ENCODE peak calls at places on chromosomes 1 and 21, in five cellular contexts. P is upper lobe of left lung, Y is Peyer's patch, C is heart left ventricle, U is mesothelial cell of epicardium. K is an unnamed sample.

GRCh38 chr1:19737413-19737812 is 62.3 kb downstream of the TMCO4 start:
- DNase-seq in P (no peak), Y (peak), C (no peak), U (no peak), K (no peak)

GRCh38 chr1:119266386-119266785 is 102.2 kb upstream of the HAO2 start:
- DNase-seq in P (no peak), Y (no peak), C (no peak), U (no peak), K (no peak)

GRCh38 chr1:33295023-33295422 is 25.9 kb downstream of the A3GALT2 start:
- DNase-seq in P (no peak), Y (peak), C (no peak), U (no peak), K (no peak)

GRCh38 chr1:235018720-235019444 is 109.8 kb downstream of the TOMM20 start:
- DNase-seq in P (no peak), Y (peak), C (no peak), U (no peak), K (no peak)

GRCh38 chr1:36397378-36398230 is at the start of gene LSM10:
- DNase-seq in P (peak), Y (peak), C (peak), U (peak), K (peak)

GRCh38 chr1:17176306-17177061 is 28.4 kb upstream of the PADI1 start:
- DNase-seq in P (no peak), Y (peak), C (no peak), U (no peak), K (no peak)

GRCh38 chr1:204074274-204075115 is 1.6 kb downstream of the SOX13 start:
- DNase-seq in P (peak), Y (peak), C (peak), U (peak), K (no peak)

GRCh38 chr1:76021816-76022215 is 52.7 kb upstream of the ST6GALNAC3 start:
- DNase-seq in P (no peak), Y (no peak), C (no peak), U (no peak), K (no peak)

GRCh38 chr1:59445040-59445439 is 148.1 kb downstream of the FGGY start:
- DNase-seq in P (peak), Y (peak), C (no peak), U (no peak), K (no peak)

GRCh38 chr1:16498573-16499359 is 15.3 kb downstream of the RNU1-1 start:
- DNase-seq in P (peak), Y (peak), C (peak), U (peak), K (peak)

GRCh38 chr1:225845097-225845496 is 35.2 kb downstream of the EPHX1 start:
- DNase-seq in P (no peak), Y (no peak), C (no peak), U (no peak), K (no peak)

GRCh38 chr1:89311757-89312156 is 39.1 kb upstream of the GBP5 start:
- DNase-seq in P (no peak), Y (no peak), C (no peak), U (no peak), K (no peak)

GRCh38 chr1:234603221-234604204 is 6.5 kb downstream of the IRF2BP2 start:
- DNase-seq in P (no peak), Y (no peak), C (no peak), U (no peak), K (no peak)

GRCh38 chr21:21029159-21029558 is 30.9 kb downstream of the NCAM2 start:
- DNase-seq in P (no peak), Y (no peak), C (no peak), U (no peak), K (no peak)

GRCh38 chr1:118186026-118186425 is 998 bp upstream of the SPAG17 start:
- DNase-seq in P (no peak), Y (no peak), C (no peak), U (no peak), K (no peak)

GRCh38 chr1:245682638-245683376 is 528.0 kb downstream of the KIF26B start:
- DNase-seq in P (no peak), Y (peak), C (no peak), U (peak), K (no peak)

GRCh38 chr1:51327386-51327785 is 3.0 kb downstream of the TTC39A start:
- DNase-seq in P (no peak), Y (no peak), C (no peak), U (no peak), K (no peak)

GRCh38 chr21:27268290-27268689 is 301.4 kb upstream of the ADAMTS5 start:
- DNase-seq in P (no peak), Y (no peak), C (no peak), U (no peak), K (no peak)

GRCh38 chr1:232865118-232865931 is 60.1 kb downstream of the MAP10 start:
- DNase-seq in P (no peak), Y (no peak), C (no peak), U (no peak), K (no peak)

GRCh38 chr1:147080013-147080661 is 92.1 kb downstream of the PRKAB2 start:
- DNase-seq in P (no peak), Y (no peak), C (no peak), U (peak), K (no peak)

GRCh38 chr1:112703706-112704105 is 3.2 kb downstream of the RHOC start:
- DNase-seq in P (no peak), Y (no peak), C (no peak), U (no peak), K (no peak)

GRCh38 chr1:92301021-92301420 is 2.2 kb downstream of the RPAP2 start:
- DNase-seq in P (no peak), Y (no peak), C (no peak), U (no peak), K (no peak)

GRCh38 chr1:92299477-92300125 is 742 bp downstream of the RPAP2 start:
- DNase-seq in P (no peak), Y (no peak), C (no peak), U (no peak), K (no peak)

GRCh38 chr1:92298213-92298572 is 594 bp downstream of the GLMN start:
- DNase-seq in P (no peak), Y (no peak), C (no peak), U (no peak), K (no peak)

DNA sequence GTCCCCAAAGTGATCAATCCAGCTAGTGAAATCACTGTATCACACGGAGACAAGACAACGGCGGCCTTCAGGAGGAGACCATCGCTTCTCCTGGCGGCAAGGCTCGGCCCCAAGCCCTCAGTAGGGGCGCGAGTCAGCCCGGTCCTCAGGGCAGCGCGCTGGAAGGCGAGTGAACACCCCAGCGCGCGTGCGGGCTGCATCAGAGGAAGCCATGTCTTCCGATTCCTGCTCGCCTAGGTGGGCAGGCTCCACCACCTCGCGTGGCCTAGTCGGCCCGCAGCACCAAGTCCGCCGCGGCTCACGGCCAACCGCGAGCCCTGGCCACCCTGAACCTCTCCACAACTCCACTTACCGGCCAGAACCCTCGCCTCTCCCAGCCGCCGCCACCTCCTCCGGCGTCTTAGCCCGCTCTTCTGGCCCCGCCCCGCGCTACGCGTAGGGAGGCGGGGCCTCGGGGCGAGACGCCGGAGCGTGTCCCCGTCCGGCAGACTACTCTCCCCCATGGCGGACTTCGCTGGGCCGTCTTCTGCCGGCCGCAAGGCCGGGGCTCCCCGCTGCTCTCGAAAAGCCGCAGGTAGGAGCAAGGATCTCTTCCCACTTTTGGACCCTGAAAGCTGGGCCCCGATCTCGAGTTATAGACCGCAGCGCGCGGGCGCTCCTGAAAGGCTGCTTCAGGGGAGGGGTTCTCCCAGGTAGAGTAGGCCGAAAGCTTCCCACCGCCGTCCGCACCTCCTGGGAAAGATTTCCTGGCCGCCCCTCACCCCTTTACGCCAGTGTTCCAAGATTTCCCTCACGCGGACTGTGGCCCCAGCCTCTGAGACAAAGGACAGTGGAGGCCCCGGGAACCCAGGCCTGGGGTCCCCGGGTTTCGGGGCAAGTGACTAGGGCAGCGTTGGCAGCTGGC is at the start of the genes GLMN and RPAP2:
- DNase-seq in P (peak), Y (peak), C (peak), U (peak), K (peak)
- TF ChIP-seq CTCF in P (peak), Y (no peak), C (no peak), U (no peak), K (no peak)

DNA sequence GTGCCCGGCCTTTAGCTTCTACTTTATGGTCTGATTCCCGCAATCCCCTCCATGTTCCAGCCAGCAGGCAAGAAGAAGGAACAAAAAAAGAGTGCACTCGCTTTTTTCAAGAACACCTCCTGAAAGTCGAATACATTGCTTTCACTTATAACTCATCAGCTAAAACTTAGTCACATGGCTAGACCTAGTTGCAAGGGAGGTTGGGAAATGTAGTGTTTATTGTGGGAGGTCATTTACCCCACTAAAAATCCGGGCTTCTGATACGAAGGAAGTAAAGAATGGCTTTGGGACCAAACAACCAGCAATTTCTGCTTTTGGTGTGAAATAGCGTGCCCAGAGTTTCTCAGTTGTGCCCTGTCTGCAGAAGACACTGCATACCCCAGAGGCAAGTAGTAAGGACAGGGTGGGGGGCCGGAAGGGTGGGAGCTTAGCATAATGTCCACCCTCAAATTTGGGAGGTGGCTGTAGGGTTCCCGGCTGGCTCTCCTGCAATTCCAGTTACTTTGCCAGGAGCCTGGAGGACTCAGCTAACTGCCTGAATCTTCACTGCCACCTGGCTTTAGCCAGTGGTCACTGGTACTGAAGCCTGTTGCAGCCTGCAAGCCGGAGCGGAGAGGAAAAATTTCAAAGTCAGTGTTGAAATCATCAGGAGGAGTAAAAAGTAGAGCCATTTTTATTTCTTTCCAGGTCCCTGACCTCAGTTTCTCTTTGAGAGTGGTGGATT is 57.7 kb upstream of the F3 start:
- DNase-seq in P (peak), Y (no peak), C (no peak), U (no peak), K (no peak)
- TF ChIP-seq CTCF in P (peak), Y (no peak), C (no peak), U (no peak), K (no peak)

GRCh38 chr21:44509539-44509938 is 30.5 kb downstream of the KRTAP10-1 start:
- DNase-seq in P (peak), Y (peak), C (peak), U (no peak), K (no peak)
- TF ChIP-seq CTCF in P (peak), Y (no peak), C (peak), U (no peak), K (no peak)

DNA sequence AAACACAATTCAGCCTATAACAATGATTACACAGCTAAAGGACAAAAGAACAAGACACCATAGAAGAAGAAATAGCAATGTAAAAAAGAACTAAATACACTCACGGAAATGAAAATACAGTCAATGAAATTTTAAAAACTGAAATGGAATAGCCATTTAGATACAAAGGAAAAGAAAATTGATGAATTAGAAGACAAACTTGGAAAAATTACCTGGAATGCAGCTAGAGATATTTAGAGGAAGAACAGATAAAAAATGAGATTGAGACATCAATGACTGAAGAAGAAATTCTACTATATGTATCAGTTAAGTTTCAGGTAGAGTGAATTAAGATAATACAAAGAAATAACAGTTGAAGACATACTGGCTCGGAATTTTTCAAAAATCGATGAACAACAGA is 430.4 kb upstream of the NR5A2 start:
- DNase-seq in P (no peak), Y (no peak), C (no peak), U (no peak), K (no peak)
- TF ChIP-seq CTCF in P (no peak), Y (no peak), C (no peak), U (no peak), K (no peak)

GRCh38 chr1:177228721-177229088 is 57.9 kb downstream of the BRINP2 start:
- DNase-seq in P (no peak), Y (no peak), C (no peak), U (no peak), K (no peak)
- TF ChIP-seq CTCF in P (no peak), Y (no peak), C (no peak), U (no peak), K (no peak)

GRCh38 chr1:96538001-96538649 is 183.5 kb upstream of the PTBP2 start:
- DNase-seq in P (peak), Y (no peak), C (no peak), U (no peak), K (no peak)
- TF ChIP-seq CTCF in P (peak), Y (no peak), C (no peak), U (no peak), K (no peak)

GRCh38 chr1:39115271-39116110 is 89.0 kb upstream of the MACF1 start:
- DNase-seq in P (no peak), Y (no peak), C (no peak), U (no peak), K (no peak)

GRCh38 chr1:39116116-39116607 is 88.3 kb upstream of the MACF1 start:
- DNase-seq in P (no peak), Y (no peak), C (no peak), U (no peak), K (no peak)

GRCh38 chr1:39110882-39111281 is 84.7 kb downstream of the NDUFS5 start:
- DNase-seq in P (no peak), Y (no peak), C (no peak), U (no peak), K (no peak)

GRCh38 chr1:39110325-39110851 is 84.2 kb downstream of the NDUFS5 start:
- DNase-seq in P (peak), Y (no peak), C (no peak), U (no peak), K (no peak)

DNA sequence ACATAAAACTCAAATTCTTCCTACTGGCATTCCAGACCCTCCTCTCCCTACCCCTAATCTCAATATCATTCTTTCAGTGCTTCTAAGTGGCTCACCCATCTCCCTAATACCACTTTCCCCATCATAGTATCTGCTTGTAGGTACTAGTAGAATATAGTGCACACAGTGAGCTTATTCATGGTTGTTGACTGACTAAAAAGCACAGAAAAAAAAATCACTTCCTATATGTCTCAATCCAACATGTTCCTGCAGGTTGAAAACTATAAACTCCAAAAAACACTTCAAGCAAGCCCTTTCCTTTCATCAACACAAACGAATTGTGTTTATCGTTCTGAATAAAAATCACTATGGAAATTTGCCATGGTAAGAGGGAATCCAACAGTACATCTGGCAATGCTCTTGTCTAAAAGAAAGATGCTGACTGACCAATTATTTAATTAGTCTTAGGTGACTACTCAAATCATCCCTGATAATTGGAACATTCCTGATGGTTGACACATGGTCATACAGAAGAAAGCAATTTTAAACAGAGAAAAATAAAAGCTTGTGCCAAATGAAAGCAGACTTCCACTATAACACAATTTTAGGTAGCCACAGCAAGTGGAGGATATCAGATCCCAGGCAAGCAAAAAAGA is 87.1 kb downstream of the NDUFS5 start:
- DNase-seq in P (no peak), Y (no peak), C (no peak), U (no peak), K (no peak)
- TF ChIP-seq CTCF in P (no peak), Y (no peak), C (no peak), U (no peak), K (no peak)

DNA sequence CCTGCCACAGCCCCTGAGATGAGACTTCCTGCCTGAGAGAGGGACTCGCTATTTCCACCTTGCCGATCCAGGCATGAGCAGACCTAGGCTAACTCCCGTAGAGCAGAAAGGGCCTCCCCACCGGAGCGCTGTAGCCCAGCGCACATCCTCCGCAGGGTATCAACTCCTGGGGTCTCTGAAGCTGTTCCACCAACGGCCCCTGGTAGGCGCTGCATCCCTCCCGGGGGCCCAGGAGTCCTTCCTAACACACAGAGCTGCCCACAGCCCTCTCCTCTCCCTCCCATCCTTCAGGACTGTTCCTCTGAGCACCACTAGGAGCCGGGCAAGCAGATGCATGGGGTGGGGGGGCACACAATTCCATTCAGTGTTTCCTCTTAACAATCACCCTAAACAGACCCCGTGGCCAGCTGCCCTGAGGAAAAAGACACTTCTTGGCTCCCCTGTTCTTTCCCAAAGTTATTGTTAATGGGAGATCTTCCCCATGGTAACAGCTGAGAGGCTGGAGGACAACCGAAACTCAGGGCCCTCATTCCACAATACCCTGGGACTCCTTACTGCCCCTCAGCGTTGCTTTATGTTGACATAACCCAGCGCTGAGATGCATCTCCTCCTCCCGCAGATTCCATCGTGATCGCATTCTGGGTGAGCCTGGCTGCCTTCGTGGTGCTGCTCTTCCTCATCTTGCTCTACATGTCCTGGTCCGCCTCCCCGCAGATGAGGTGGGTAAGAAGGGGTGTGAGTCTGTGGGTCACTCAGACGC is 7.5 kb downstream of the MRAP start:
- DNase-seq in P (no peak), Y (no peak), C (no peak), U (peak), K (no peak)
- TF ChIP-seq CTCF in P (no peak), Y (no peak), C (peak), U (no peak), K (no peak)

K was measured in omental fat pad.